ENCODE peak calls at places on chromosomes 13 and 19, in five cellular contexts. W is tibial nerve, K is GM20000, A is ovary, X is GM10248. Q is an unnamed sample.

GRCh38 chr19:6963937-6964336 is 57.3 kb downstream of the MBD3L2B start:
- DNase-seq in X (no peak), W (no peak), A (no peak), K (peak; percentile 16), Q (peak; percentile 65)

GRCh38 chr13:106105153-106105552 is 430.3 kb downstream of the EFNB2 start:
- DNase-seq in A (no peak), K (no peak), W (no peak), X (no peak), Q (no peak)

GRCh38 chr13:107289540-107289939 is 721.6 kb upstream of the ARGLU1 start:
- DNase-seq in W (no peak), K (no peak), X (no peak), A (no peak), Q (no peak)

GRCh38 chr19:28427256-28428083 is 785.5 kb downstream of the UQCRFS1 start:
- DNase-seq in A (no peak), X (no peak), W (no peak), K (no peak), Q (no peak)

GRCh38 chr13:102003848-102004570 is 397.8 kb downstream of the FGF14 start:
- DNase-seq in W (no peak), A (no peak), K (no peak), X (no peak), Q (no peak)

GRCh38 chr13:98576215-98576945 is 527 bp downstream of the STK24 start:
- DNase-seq in X (no peak), K (peak; percentile 71), A (peak; percentile 57), W (no peak), Q (peak; percentile 61)

GRCh38 chr13:98585946-98586345 is 9.0 kb upstream of the STK24 start:
- DNase-seq in W (no peak), A (no peak), X (no peak), K (no peak), Q (no peak)

GRCh38 chr19:34662919-34663318 is 14.0 kb downstream of the SCGB2B2 start:
- DNase-seq in K (peak; percentile 47), W (no peak), X (no peak), A (no peak), Q (peak; percentile 71)

GRCh38 chr19:37698216-37698615 is 21.3 kb downstream of the ZNF607 start:
- DNase-seq in A (no peak), X (no peak), W (no peak), K (no peak), Q (no peak)

GRCh38 chr19:2123682-2124387 is 27.1 kb downstream of the IZUMO4 start:
- DNase-seq in W (no peak), K (no peak), X (no peak), A (no peak), Q (peak; percentile 21)

GRCh38 chr13:73449258-73449657 is 390.5 kb downstream of the KLF5 start:
- DNase-seq in K (no peak), W (no peak), X (no peak), A (no peak), Q (no peak)

GRCh38 chr19:13370948-13371347 is 135.3 kb downstream of the CACNA1A start:
- DNase-seq in A (no peak), K (no peak), X (no peak), W (no peak), Q (no peak)

GRCh38 chr19:37217533-37217854 is 520 bp upstream of the ZNF383 start:
- DNase-seq in W (no peak), A (no peak), K (peak; percentile 85), X (no peak), Q (no peak)

GRCh38 chr19:45455707-45456499 is 11.9 kb upstream of the FOSB start:
- DNase-seq in X (peak; percentile 81), A (peak; percentile 97), W (peak; percentile 67), K (peak; percentile 74), Q (peak; percentile 86)

GRCh38 chr13:111479412-111479811 is 159.0 kb downstream of the TEX29 start:
- DNase-seq in X (no peak), W (no peak), K (no peak), A (no peak), Q (no peak)

GRCh38 chr13:111474136-111475002 is 153.9 kb downstream of the TEX29 start:
- DNase-seq in W (no peak), A (no peak), X (peak; percentile 63), K (peak; percentile 50), Q (no peak)

GRCh38 chr13:111472559-111473460 is 152.4 kb downstream of the TEX29 start:
- DNase-seq in W (no peak), A (no peak), X (no peak), K (no peak), Q (no peak)

GRCh38 chr13:111475488-111475887 is 155.0 kb downstream of the TEX29 start:
- DNase-seq in K (no peak), W (no peak), X (no peak), A (no peak), Q (no peak)

GRCh38 chr13:111476197-111476596 is 155.8 kb downstream of the TEX29 start:
- DNase-seq in K (no peak), A (no peak), X (no peak), W (no peak), Q (no peak)
- TF ChIP-seq CTCF in K (no peak), A (no peak), X (no peak), W (no peak), Q (no peak)

DNA sequence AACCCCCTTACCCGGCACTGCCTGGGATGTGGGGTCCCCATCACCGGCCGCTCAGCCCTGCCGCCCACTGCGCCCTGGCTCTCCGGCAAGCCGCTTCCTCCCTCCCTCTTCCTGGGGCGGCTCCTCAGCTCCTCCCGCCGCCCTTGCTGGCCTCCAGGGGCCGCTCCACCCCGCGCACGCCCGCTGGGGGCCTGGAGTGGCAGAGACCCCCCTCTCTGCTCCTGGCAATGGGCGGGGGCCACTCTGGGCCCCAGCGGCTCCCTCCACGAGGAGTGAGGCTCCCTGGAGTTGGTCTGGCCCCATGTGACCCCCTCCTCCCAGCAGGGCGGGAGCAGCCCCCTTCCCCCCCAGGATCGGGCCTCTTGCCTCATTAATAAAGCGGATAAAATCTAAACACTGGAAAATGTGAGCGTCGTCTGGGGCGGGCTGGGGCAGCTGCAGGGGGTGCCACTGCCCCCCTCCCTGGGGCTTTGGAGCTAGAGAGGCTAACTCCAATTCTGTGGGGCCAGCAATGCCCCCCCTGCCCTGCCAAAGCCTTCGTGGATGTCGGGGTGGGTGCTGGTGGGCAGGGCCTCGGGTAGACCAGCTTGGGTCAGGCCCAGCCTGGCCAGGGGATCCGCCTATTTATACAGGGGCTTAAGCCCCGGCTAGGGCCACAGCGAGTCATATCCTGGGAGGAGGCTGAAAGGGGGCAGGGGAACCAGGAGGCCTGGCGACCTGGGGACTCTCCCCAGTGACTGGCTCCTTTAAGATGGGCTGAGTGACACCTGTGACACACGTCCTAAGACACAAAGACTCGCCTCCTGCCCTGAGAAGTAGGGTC is at the start of gene PTGER1:
- DNase-seq in W (no peak), K (peak; percentile 68), X (peak; percentile 38), A (no peak), Q (peak; percentile 83)
- TF ChIP-seq CTCF in W (peak; percentile 9), K (no peak), X (peak; percentile 32), A (no peak), Q (peak; percentile 48)

DNA sequence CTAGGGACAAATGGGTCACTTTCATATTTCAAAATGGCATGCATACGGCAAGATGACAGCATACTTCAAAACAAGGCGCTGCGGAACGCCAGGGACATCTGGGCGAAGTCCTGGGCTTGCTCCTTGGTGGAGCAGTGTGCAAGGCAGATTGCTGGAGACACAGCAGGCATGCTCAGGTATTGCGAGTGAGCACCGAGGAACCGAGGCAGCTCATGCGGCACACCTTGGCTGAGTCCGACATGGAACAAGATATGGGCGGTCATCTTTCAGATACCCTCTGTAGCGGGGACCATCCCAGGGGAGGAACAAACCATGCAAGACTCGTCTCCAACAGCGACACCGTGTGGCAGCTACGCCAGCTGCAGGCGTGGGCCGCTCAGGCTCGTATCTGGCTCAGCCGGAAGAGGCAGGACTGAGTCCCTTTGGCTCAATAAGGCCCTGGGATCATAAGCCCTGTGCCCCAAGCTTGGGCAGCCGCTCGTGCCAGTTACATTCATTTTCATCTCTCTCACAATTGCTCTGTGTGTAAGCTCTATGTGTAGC is 112.4 kb downstream of the NUFIP1 start:
- DNase-seq in A (no peak), X (no peak), W (no peak), K (no peak), Q (peak; percentile 35)
- TF ChIP-seq CTCF in A (no peak), X (no peak), W (no peak), K (no peak), Q (peak; percentile 26)

GRCh38 chr19:19354932-19355331 is 34.3 kb downstream of the MAU2 start:
- DNase-seq in W (no peak), X (no peak), K (no peak), A (no peak), Q (no peak)

GRCh38 chr19:19352823-19353222 is 32.2 kb downstream of the MAU2 start:
- DNase-seq in A (no peak), X (no peak), W (no peak), K (no peak), Q (no peak)

GRCh38 chr19:19355606-19356139 is 35.0 kb downstream of the MAU2 start:
- DNase-seq in K (no peak), A (no peak), W (no peak), X (no peak), Q (no peak)

GRCh38 chr19:19356500-19356899 is 35.9 kb downstream of the MAU2 start:
- DNase-seq in W (no peak), K (no peak), X (no peak), A (no peak), Q (no peak)

GRCh38 chr19:19354007-19354406 is 33.4 kb downstream of the MAU2 start:
- DNase-seq in K (no peak), W (no peak), A (no peak), X (no peak), Q (no peak)
- TF ChIP-seq CTCF in K (no peak), W (no peak), A (no peak), X (no peak), Q (no peak)

GRCh38 chr13:113034451-113035208 is 65.6 kb downstream of the MCF2L start:
- DNase-seq in A (peak; percentile 47), X (no peak), W (no peak), K (no peak), Q (no peak)
- TF ChIP-seq CTCF in A (peak; percentile 73), X (no peak), W (peak; percentile 53), K (no peak), Q (peak; percentile 18)

GRCh38 chr19:11596156-11596555 is 1.1 kb upstream of the ZNF627 start:
- DNase-seq in A (no peak), K (no peak), W (no peak), X (no peak), Q (no peak)

GRCh38 chr19:11598103-11598483 is 810 bp downstream of the ZNF627 start:
- DNase-seq in X (no peak), W (no peak), K (no peak), A (no peak), Q (no peak)

GRCh38 chr19:11597202-11598102 is at the start of gene ZNF627:
- DNase-seq in K (peak; percentile 97), X (peak; percentile 98), W (peak; percentile 100), A (peak; percentile 99), Q (peak; percentile 100)

GRCh38 chr19:11594084-11594483 is 3.2 kb upstream of the ZNF627 start:
- DNase-seq in W (no peak), X (no peak), K (no peak), A (no peak), Q (no peak)

DNA sequence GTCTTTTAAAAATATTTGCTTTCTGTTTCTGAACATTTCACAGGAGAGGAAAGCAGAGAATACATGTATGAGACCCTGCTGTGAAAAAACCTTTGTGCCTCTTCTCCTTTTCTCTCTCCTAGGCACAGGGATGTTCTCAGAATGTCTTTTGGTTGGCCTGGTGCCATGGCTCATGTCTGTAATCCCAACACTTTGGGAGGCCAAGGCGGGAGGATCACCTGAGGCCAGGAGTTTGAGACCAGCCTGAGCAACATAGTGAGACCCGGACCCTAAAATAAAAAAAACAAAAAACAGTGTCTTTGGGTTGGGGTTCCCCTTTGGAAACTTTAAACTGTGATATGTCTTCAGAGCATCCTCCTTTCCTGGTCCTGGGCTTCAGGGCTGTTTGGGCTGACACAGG is 1.5 kb downstream of the ZNF627 start:
- DNase-seq in X (no peak), W (no peak), A (no peak), K (no peak), Q (no peak)
- TF ChIP-seq CTCF in X (no peak), W (no peak), A (no peak), K (no peak), Q (no peak)

Q was measured in activated CD8-positive, alpha-beta T cell treated with anti-CD3 and anti-CD28 coated beads for 36 hours.